ENCODE peak calls at places on chromosome 10, in nine cellular contexts. One of them, this sample, is unnamed.

GRCh38 chr10:113199459-113199858 is 249.4 kb downstream of the TCF7L2 start:
- DNase-seq in naive B cell: no peak
- DNase-seq in germinal center: no peak
- DNase-seq in iris pigment epithelial cell: peak
- DNase-seq in A549: no peak
- DNase-seq in WTC11: no peak
- DNase-seq in heart left ventricle: no peak
- DNase-seq in T-helper 2 cell: no peak
- DNase-seq in fibroblast of mammary gland: peak
- DNase-seq in this sample: no peak

GRCh38 chr10:19570143-19570542 is 246.1 kb upstream of the PLXDC2 start:
- DNase-seq in naive B cell: no peak
- DNase-seq in iris pigment epithelial cell: peak
- DNase-seq in heart left ventricle: no peak
- DNase-seq in germinal center: no peak
- DNase-seq in WTC11: no peak
- DNase-seq in T-helper 2 cell: no peak
- DNase-seq in A549: no peak
- DNase-seq in fibroblast of mammary gland: peak
- DNase-seq in this sample: no peak

GRCh38 chr10:93495654-93496321 is 624 bp upstream of the CEP55 start:
- DNase-seq in heart left ventricle: no peak
- DNase-seq in iris pigment epithelial cell: no peak
- DNase-seq in fibroblast of mammary gland: peak
- DNase-seq in naive B cell: peak
- DNase-seq in germinal center: no peak
- DNase-seq in WTC11: peak
- DNase-seq in T-helper 2 cell: peak
- DNase-seq in A549: peak
- DNase-seq in this sample: no peak

GRCh38 chr10:102384606-102385429 is 10.7 kb upstream of the NFKB2 start:
- DNase-seq in fibroblast of mammary gland: peak
- DNase-seq in heart left ventricle: no peak
- DNase-seq in A549: no peak
- DNase-seq in naive B cell: no peak
- DNase-seq in T-helper 2 cell: no peak
- DNase-seq in germinal center: no peak
- DNase-seq in WTC11: no peak
- DNase-seq in iris pigment epithelial cell: peak
- DNase-seq in this sample: no peak

GRCh38 chr10:87847550-87847949 is 15.8 kb downstream of the KLLN start:
- DNase-seq in A549: no peak
- DNase-seq in naive B cell: no peak
- DNase-seq in WTC11: no peak
- DNase-seq in T-helper 2 cell: no peak
- DNase-seq in heart left ventricle: no peak
- DNase-seq in germinal center: no peak
- DNase-seq in fibroblast of mammary gland: peak
- DNase-seq in iris pigment epithelial cell: peak
- DNase-seq in this sample: no peak

GRCh38 chr10:29379208-29379607 is 90.3 kb downstream of the LYZL1 start:
- DNase-seq in iris pigment epithelial cell: no peak
- DNase-seq in fibroblast of mammary gland: no peak
- DNase-seq in T-helper 2 cell: no peak
- DNase-seq in heart left ventricle: no peak
- DNase-seq in WTC11: no peak
- DNase-seq in A549: no peak
- DNase-seq in naive B cell: no peak
- DNase-seq in germinal center: peak
- DNase-seq in this sample: no peak

GRCh38 chr10:124652701-124653100 is 91.5 kb downstream of the FAM53B start:
- DNase-seq in T-helper 2 cell: no peak
- DNase-seq in heart left ventricle: no peak
- DNase-seq in WTC11: no peak
- DNase-seq in germinal center: no peak
- DNase-seq in naive B cell: no peak
- DNase-seq in fibroblast of mammary gland: no peak
- DNase-seq in iris pigment epithelial cell: no peak
- DNase-seq in A549: no peak
- DNase-seq in this sample: no peak

GRCh38 chr10:131658476-131659110 is 242.2 kb upstream of the PPP2R2D start:
- DNase-seq in germinal center: no peak
- DNase-seq in T-helper 2 cell: no peak
- DNase-seq in iris pigment epithelial cell: no peak
- DNase-seq in naive B cell: no peak
- DNase-seq in fibroblast of mammary gland: no peak
- DNase-seq in A549: no peak
- DNase-seq in WTC11: peak
- DNase-seq in heart left ventricle: no peak
- DNase-seq in this sample: no peak

GRCh38 chr10:16967866-16968721 is 150.9 kb upstream of the RSU1 start:
- DNase-seq in heart left ventricle: no peak
- DNase-seq in germinal center: no peak
- DNase-seq in T-helper 2 cell: no peak
- DNase-seq in iris pigment epithelial cell: peak
- DNase-seq in naive B cell: no peak
- DNase-seq in fibroblast of mammary gland: peak
- DNase-seq in A549: peak
- DNase-seq in WTC11: no peak
- DNase-seq in this sample: no peak

GRCh38 chr10:70943249-70943648 is 54.9 kb upstream of the PCBD1 start:
- DNase-seq in naive B cell: no peak
- DNase-seq in fibroblast of mammary gland: no peak
- DNase-seq in WTC11: no peak
- DNase-seq in germinal center: no peak
- DNase-seq in T-helper 2 cell: no peak
- DNase-seq in A549: no peak
- DNase-seq in iris pigment epithelial cell: no peak
- DNase-seq in heart left ventricle: no peak
- DNase-seq in this sample: no peak

GRCh38 chr10:80163741-80164341 is 31.3 kb downstream of the PLAC9 start:
- DNase-seq in heart left ventricle: no peak
- DNase-seq in iris pigment epithelial cell: peak
- DNase-seq in germinal center: no peak
- DNase-seq in naive B cell: no peak
- DNase-seq in A549: peak
- DNase-seq in WTC11: no peak
- DNase-seq in fibroblast of mammary gland: peak
- DNase-seq in T-helper 2 cell: no peak
- DNase-seq in this sample: no peak

GRCh38 chr10:5589963-5590511 is 65.3 kb downstream of the CALML3 start:
- DNase-seq in A549: peak
- DNase-seq in naive B cell: no peak
- DNase-seq in heart left ventricle: no peak
- DNase-seq in fibroblast of mammary gland: peak
- DNase-seq in germinal center: no peak
- DNase-seq in iris pigment epithelial cell: peak
- DNase-seq in T-helper 2 cell: peak
- DNase-seq in WTC11: no peak
- DNase-seq in this sample: no peak

GRCh38 chr10:47309403-47310089 is 9.5 kb downstream of the GDF10 start:
- DNase-seq in heart left ventricle: no peak
- DNase-seq in germinal center: no peak
- DNase-seq in WTC11: peak
- DNase-seq in fibroblast of mammary gland: no peak
- DNase-seq in naive B cell: no peak
- DNase-seq in T-helper 2 cell: peak
- DNase-seq in A549: no peak
- DNase-seq in iris pigment epithelial cell: peak
- DNase-seq in this sample: no peak

This sample was measured in CD8-positive, alpha-beta T cell.